ENCODE peak calls at places on chromosomes 5 and 9, in five cellular contexts. H is neural progenitor cell, F is glutamatergic neuron, K is MCF 10A, B is heart left ventricle. P is an unnamed sample.

GRCh38 chr5:176201811-176202210 is 36.4 kb upstream of the SIMC1 start:
- DNase-seq in H (no peak), F (no peak), K (no peak), B (no peak), P (no peak)

GRCh38 chr9:125959980-125960619 is 212.9 kb downstream of the PBX3 start:
- DNase-seq in H (no peak), F (no peak), K (no peak), B (no peak), P (no peak)

GRCh38 chr5:135398855-135399837 is at the start of gene MACROH2A1:
- DNase-seq in H (peak; percentile 92), F (peak; percentile 92), K (peak; percentile 91), B (peak; percentile 95), P (peak; percentile 70)

GRCh38 chr5:135462304-135462703 is 10.2 kb upstream of the TIFAB start:
- DNase-seq in H (peak; percentile 94), F (peak; percentile 79), K (peak; percentile 85), B (peak; percentile 25), P (no peak)

GRCh38 chr5:148808864-148809642 is 17.4 kb upstream of the ADRB2 start:
- DNase-seq in H (no peak), F (no peak), K (peak; percentile 39), B (no peak), P (no peak)

GRCh38 chr9:82421498-82421897 is 432.9 kb downstream of the SPATA31D1 start:
- DNase-seq in H (no peak), F (no peak), K (no peak), B (no peak), P (no peak)

GRCh38 chr9:106075991-106076390 is 381.6 kb downstream of the TMEM38B start:
- DNase-seq in H (no peak), F (no peak), K (peak; percentile 41), B (no peak), P (no peak)

GRCh38 chr5:79122963-79123362 is 11.4 kb downstream of the BHMT start:
- DNase-seq in H (no peak), F (no peak), K (no peak), B (no peak), P (no peak)

GRCh38 chr5:96699186-96699820 is 37.1 kb downstream of the CAST start:
- DNase-seq in H (peak; percentile 43), F (no peak), K (no peak), B (no peak), P (no peak)

GRCh38 chr5:76292923-76293322 is 110.2 kb upstream of the IQGAP2 start:
- DNase-seq in H (no peak), F (no peak), K (no peak), B (no peak), P (no peak)

GRCh38 chr9:95605826-95606555 is 89.2 kb upstream of the PTCH1 start:
- DNase-seq in H (peak; percentile 85), F (no peak), K (no peak), B (no peak), P (no peak)

GRCh38 chr9:111955048-111955447 is 58.4 kb downstream of the UGCG start:
- DNase-seq in H (no peak), F (peak; percentile 23), K (no peak), B (no peak), P (no peak)

GRCh38 chr5:115351356-115352195 is 55.1 kb upstream of the CCDC112 start:
- DNase-seq in H (no peak), F (no peak), K (peak; percentile 55), B (no peak), P (no peak)

GRCh38 chr9:82894961-82895902 is 167.7 kb downstream of the RASEF start:
- DNase-seq in H (no peak), F (no peak), K (no peak), B (no peak), P (no peak)

GRCh38 chr5:99771296-99771695 is 763.9 kb upstream of the FAM174A start:
- DNase-seq in H (no peak), F (no peak), K (no peak), B (no peak), P (no peak)

GRCh38 chr5:34001231-34001935 is 6.5 kb downstream of the AMACR start:
- DNase-seq in H (peak; percentile 29), F (no peak), K (no peak), B (no peak), P (no peak)

GRCh38 chr9:77981332-77981731 is 50.3 kb downstream of the GNAQ start:
- DNase-seq in H (peak; percentile 41), F (no peak), K (peak; percentile 82), B (no peak), P (no peak)

GRCh38 chr9:137422668-137423000 is 328 bp downstream of the EXD3 start:
- DNase-seq in H (peak; percentile 69), F (no peak), K (no peak), B (peak; percentile 76), P (no peak)

GRCh38 chr5:88732181-88732633 is 150.8 kb downstream of the MEF2C start:
- DNase-seq in H (no peak), F (no peak), K (no peak), B (peak; percentile 54), P (no peak)

GRCh38 chr9:134356496-134357470 is 30.5 kb downstream of the RXRA start:
- DNase-seq in H (no peak), F (no peak), K (peak; percentile 69), B (no peak), P (no peak)

GRCh38 chr5:178113141-178113787 is at the start of gene N4BP3:
- DNase-seq in H (peak; percentile 96), F (peak; percentile 83), K (peak; percentile 57), B (peak; percentile 77), P (no peak)

GRCh38 chr9:22158983-22159382 is 149.9 kb upstream of the CDKN2B start:
- DNase-seq in H (no peak), F (no peak), K (peak; percentile 74), B (no peak), P (peak; percentile 64)

GRCh38 chr5:67361932-67362729 is 165.5 kb upstream of the CD180 start:
- DNase-seq in H (no peak), F (no peak), K (peak; percentile 69), B (no peak), P (no peak)

GRCh38 chr9:22156586-22156985 is 147.5 kb upstream of the CDKN2B start:
- DNase-seq in H (no peak), F (no peak), K (no peak), B (no peak), P (no peak)

GRCh38 chr5:134874831-134875655 is 872 bp downstream of the TXNDC15 start:
- DNase-seq in H (peak; percentile 40), F (peak; percentile 50), K (peak; percentile 79), B (peak; percentile 77), P (peak; percentile 35)

GRCh38 chr5:154757647-154758406 is 2.6 kb downstream of the LARP1 start:
- DNase-seq in H (peak; percentile 22), F (no peak), K (peak; percentile 81), B (no peak), P (no peak)

GRCh38 chr5:863244-863805 is 12.5 kb upstream of the ZDHHC11 start:
- DNase-seq in H (no peak), F (no peak), K (no peak), B (no peak), P (no peak)

GRCh38 chr9:96417610-96418073 is 528 bp downstream of the ZNF367 start:
- DNase-seq in H (no peak), F (peak; percentile 37), K (no peak), B (peak; percentile 65), P (no peak)

GRCh38 chr5:141876628-141877477 is 1.4 kb downstream of the PCDH1 start:
- DNase-seq in H (peak; percentile 46), F (no peak), K (peak; percentile 41), B (no peak), P (no peak)

GRCh38 chr5:145859451-145859850 is 13.4 kb downstream of the GRXCR2 start:
- DNase-seq in H (no peak), F (no peak), K (no peak), B (no peak), P (no peak)

GRCh38 chr5:145856285-145856818 is 16.5 kb downstream of the GRXCR2 start:
- DNase-seq in H (peak; percentile 73), F (peak; percentile 43), K (no peak), B (peak; percentile 65), P (peak; percentile 55)

GRCh38 chr5:145858929-145859328 is 13.9 kb downstream of the GRXCR2 start:
- DNase-seq in H (no peak), F (no peak), K (no peak), B (no peak), P (no peak)

GRCh38 chr5:145863005-145863404 is 9.8 kb downstream of the GRXCR2 start:
- DNase-seq in H (no peak), F (no peak), K (no peak), B (no peak), P (no peak)

GRCh38 chr5:145859897-145860296 is 12.9 kb downstream of the GRXCR2 start:
- DNase-seq in H (peak; percentile 4), F (no peak), K (no peak), B (no peak), P (no peak)
- TF ChIP-seq CTCF in H (peak; percentile 40), F (peak; percentile 47), K (peak; percentile 27), B (no peak), P (no peak)

DNA sequence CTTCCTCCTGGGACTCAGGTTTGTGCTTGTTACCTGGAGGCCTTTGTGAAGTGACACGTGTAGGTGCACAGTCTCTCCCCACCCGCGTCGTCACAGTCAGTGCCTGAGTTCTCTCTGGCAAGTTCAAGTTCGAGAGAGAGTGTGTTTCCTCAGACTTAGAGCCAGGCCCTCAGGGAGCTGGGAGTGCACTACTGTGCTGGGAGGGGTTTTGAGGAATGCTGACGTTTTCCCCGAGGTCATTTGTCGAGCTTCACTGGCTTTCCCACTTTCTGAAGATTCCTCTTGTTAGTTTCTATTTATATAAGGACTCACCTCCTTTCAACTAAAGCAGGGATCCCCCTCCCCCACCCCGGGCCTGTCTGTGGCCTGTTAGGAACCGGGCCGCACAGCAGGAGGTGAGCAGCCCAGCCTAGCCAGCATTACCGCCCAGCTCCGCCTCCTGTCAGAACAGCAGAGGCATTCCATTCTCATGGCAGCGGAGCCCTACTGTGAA is 209.2 kb downstream of the DIRAS2 start:
- DNase-seq in H (peak; percentile 89), F (peak; percentile 54), K (peak; percentile 18), B (no peak), P (no peak)
- TF ChIP-seq CTCF in H (no peak), F (no peak), K (no peak), B (no peak), P (no peak)

GRCh38 chr9:109198736-109199384 is 31.8 kb upstream of the FRRS1L start:
- DNase-seq in H (peak; percentile 22), F (no peak), K (peak; percentile 13), B (no peak), P (no peak)
- TF ChIP-seq CTCF in H (peak; percentile 39), F (no peak), K (no peak), B (no peak), P (no peak)

DNA sequence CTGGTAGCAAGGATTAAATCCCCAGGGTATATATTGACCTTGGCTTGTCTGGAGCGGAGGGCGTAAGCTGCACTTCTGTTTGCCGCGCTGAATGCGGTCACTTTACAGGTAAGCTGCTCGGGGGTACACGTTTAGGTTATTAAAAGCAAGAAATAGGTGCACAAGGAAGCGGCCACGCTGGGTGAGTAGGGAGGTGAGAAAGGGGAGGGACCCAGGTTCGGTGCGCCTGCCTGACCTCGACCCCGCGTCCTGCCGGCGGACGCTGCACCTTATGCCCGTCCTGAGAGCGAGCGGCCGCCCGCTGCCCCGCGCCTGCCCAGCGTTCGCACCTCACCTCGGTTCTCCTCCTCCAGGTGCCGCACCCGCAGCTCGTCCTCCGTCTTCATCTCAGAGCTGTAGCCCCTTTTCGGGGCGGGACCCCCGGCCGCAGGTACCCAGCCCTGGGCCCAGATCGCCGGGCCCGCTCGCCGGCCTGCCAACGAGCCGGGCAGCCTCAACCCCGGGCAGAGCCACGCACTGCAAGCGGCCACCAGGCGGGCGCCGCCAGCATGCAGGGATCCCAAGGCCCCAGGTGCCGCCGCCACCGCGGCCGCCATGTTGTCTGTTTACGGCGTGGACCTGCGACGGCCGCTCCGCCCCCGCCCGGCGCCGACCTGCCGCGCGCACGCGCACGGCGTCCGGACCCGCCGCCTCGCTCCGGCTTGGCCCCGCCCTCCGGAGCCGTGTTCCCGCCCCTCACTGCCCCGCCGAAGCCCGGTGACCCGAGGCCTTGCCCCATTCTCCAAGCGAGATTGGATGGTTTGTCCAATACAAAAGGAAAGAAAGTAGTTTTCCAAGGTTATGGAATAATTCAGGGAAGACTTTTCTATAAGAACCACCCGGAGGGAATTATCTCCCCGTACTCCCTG is at the start of gene AUH:
- DNase-seq in H (peak; percentile 94), F (peak; percentile 90), K (peak; percentile 75), B (peak; percentile 95), P (peak; percentile 46)
- TF ChIP-seq CTCF in H (peak; percentile 34), F (no peak), K (no peak), B (no peak), P (no peak)

P was measured in omental fat pad.